ENCODE peak calls at places on chromosomes 11 and 22, in seven cellular contexts. One of them, this sample, is unnamed.

GRCh38 chr11:70619591-70619990 is 221.3 kb downstream of the CTTN start:
- DNase-seq in H1: no peak
- DNase-seq in H9: no peak
- DNase-seq in neuronal stem cell: no peak
- DNase-seq in trophoblast cell: no peak
- DNase-seq in mesendoderm: no peak
- DNase-seq in mesenchymal stem cell: no peak
- DNase-seq in this sample: no peak

GRCh38 chr11:77658213-77659013 is 20.8 kb upstream of the CLNS1A start:
- DNase-seq in neuronal stem cell: no peak
- DNase-seq in trophoblast cell: no peak
- DNase-seq in mesendoderm: no peak
- DNase-seq in H1: no peak
- DNase-seq in H9: no peak
- DNase-seq in mesenchymal stem cell: peak
- DNase-seq in this sample: peak

GRCh38 chr11:30479899-30480298 is 106.3 kb downstream of the MPPED2 start:
- DNase-seq in neuronal stem cell: peak
- DNase-seq in H9: no peak
- DNase-seq in mesendoderm: peak
- DNase-seq in H1: no peak
- DNase-seq in trophoblast cell: no peak
- DNase-seq in mesenchymal stem cell: peak
- DNase-seq in this sample: no peak

GRCh38 chr11:43907028-43907966 is 26.7 kb downstream of the ALKBH3 start:
- DNase-seq in H1: no peak
- DNase-seq in mesenchymal stem cell: no peak
- DNase-seq in trophoblast cell: no peak
- DNase-seq in mesendoderm: peak
- DNase-seq in neuronal stem cell: no peak
- DNase-seq in H9: no peak
- DNase-seq in this sample: no peak

GRCh38 chr11:132158091-132158490 is 787.7 kb downstream of the NTM start:
- DNase-seq in H1: peak
- DNase-seq in neuronal stem cell: no peak
- DNase-seq in mesendoderm: peak
- DNase-seq in mesenchymal stem cell: peak
- DNase-seq in trophoblast cell: no peak
- DNase-seq in H9: peak
- DNase-seq in this sample: peak

GRCh38 chr11:106959800-106960199 is 58.5 kb downstream of the GUCY1A2 start:
- DNase-seq in H9: no peak
- DNase-seq in H1: no peak
- DNase-seq in trophoblast cell: peak
- DNase-seq in neuronal stem cell: no peak
- DNase-seq in mesenchymal stem cell: peak
- DNase-seq in mesendoderm: peak
- DNase-seq in this sample: no peak

GRCh38 chr11:126317681-126318641 is 14.1 kb downstream of the DCPS start:
- DNase-seq in trophoblast cell: no peak
- DNase-seq in mesenchymal stem cell: peak
- DNase-seq in H1: no peak
- DNase-seq in mesendoderm: no peak
- DNase-seq in neuronal stem cell: no peak
- DNase-seq in H9: no peak
- DNase-seq in this sample: peak

GRCh38 chr11:5930614-5931013 is 11.4 kb upstream of the OR56A3 start:
- DNase-seq in H1: no peak
- DNase-seq in neuronal stem cell: no peak
- DNase-seq in trophoblast cell: no peak
- DNase-seq in H9: no peak
- DNase-seq in mesenchymal stem cell: no peak
- DNase-seq in mesendoderm: no peak
- DNase-seq in this sample: no peak

GRCh38 chr11:95835351-95835750 is 45.1 kb downstream of the CEP57 start:
- DNase-seq in neuronal stem cell: no peak
- DNase-seq in mesendoderm: no peak
- DNase-seq in trophoblast cell: no peak
- DNase-seq in H1: no peak
- DNase-seq in H9: no peak
- DNase-seq in mesenchymal stem cell: no peak
- DNase-seq in this sample: peak

GRCh38 chr22:37739611-37740049 is 42.8 kb downstream of the TRIOBP start:
- DNase-seq in H9: no peak
- DNase-seq in mesendoderm: no peak
- DNase-seq in neuronal stem cell: no peak
- DNase-seq in trophoblast cell: no peak
- DNase-seq in H1: no peak
- DNase-seq in mesenchymal stem cell: no peak
- DNase-seq in this sample: no peak

GRCh38 chr22:24146190-24146616 is 35.1 kb upstream of the SUSD2 start:
- DNase-seq in mesenchymal stem cell: peak
- DNase-seq in H9: peak
- DNase-seq in neuronal stem cell: no peak
- DNase-seq in trophoblast cell: no peak
- DNase-seq in mesendoderm: peak
- DNase-seq in H1: no peak
- DNase-seq in this sample: peak

GRCh38 chr22:35479359-35479758 is 61.3 kb upstream of the RASD2 start:
- DNase-seq in neuronal stem cell: no peak
- DNase-seq in H1: no peak
- DNase-seq in H9: peak
- DNase-seq in trophoblast cell: no peak
- DNase-seq in mesendoderm: no peak
- DNase-seq in mesenchymal stem cell: no peak
- DNase-seq in this sample: no peak

GRCh38 chr11:70244698-70245097 is 25.8 kb upstream of the PPFIA1 start:
- DNase-seq in neuronal stem cell: no peak
- DNase-seq in mesenchymal stem cell: peak
- DNase-seq in H9: no peak
- DNase-seq in H1: no peak
- DNase-seq in mesendoderm: no peak
- DNase-seq in trophoblast cell: peak
- DNase-seq in this sample: peak

GRCh38 chr11:77065878-77066228 is 918 bp upstream of the CAPN5 start:
- DNase-seq in mesendoderm: peak
- DNase-seq in neuronal stem cell: peak
- DNase-seq in H9: peak
- DNase-seq in mesenchymal stem cell: peak
- DNase-seq in trophoblast cell: no peak
- DNase-seq in H1: no peak
- DNase-seq in this sample: peak

GRCh38 chr11:33435201-33435600 is 178.0 kb downstream of the HIPK3 start:
- DNase-seq in neuronal stem cell: no peak
- DNase-seq in trophoblast cell: no peak
- DNase-seq in H1: no peak
- DNase-seq in mesendoderm: no peak
- DNase-seq in mesenchymal stem cell: no peak
- DNase-seq in H9: no peak
- DNase-seq in this sample: no peak
- H2BK120ac ChIP-seq in neuronal stem cell: no peak
- H2BK120ac ChIP-seq in trophoblast cell: no peak
- H2BK120ac ChIP-seq in H1: no peak
- H2BK120ac ChIP-seq in mesendoderm: no peak
- H2BK120ac ChIP-seq in mesenchymal stem cell: no peak
- H2BK120ac ChIP-seq in H9: no peak
- H2BK120ac ChIP-seq in this sample: no peak

DNA sequence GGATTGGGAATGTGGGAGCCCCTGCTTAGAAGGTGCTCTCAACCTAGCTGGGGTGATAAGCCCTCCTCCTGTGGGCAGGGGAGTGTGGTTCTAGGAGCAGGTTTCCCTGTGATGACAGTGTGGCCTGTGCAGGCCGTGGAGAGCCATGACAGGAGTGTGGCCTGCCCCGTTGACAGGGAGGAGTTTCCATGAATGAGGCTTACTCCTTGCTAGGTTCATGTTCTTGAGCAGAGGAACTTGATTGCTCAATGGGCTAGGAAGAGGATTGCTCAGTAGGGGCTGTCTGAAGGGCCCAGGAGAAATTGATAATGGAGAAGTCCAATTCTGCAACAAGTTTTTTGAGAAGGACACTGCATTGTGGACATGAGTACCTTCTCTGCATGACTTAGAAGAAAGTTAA is 92.0 kb downstream of the PPP6R3 start:
- DNase-seq in mesenchymal stem cell: no peak
- DNase-seq in H1: no peak
- DNase-seq in neuronal stem cell: no peak
- DNase-seq in trophoblast cell: no peak
- DNase-seq in mesendoderm: no peak
- DNase-seq in H9: no peak
- DNase-seq in this sample: no peak
- H2BK120ac ChIP-seq in mesenchymal stem cell: no peak
- H2BK120ac ChIP-seq in H1: no peak
- H2BK120ac ChIP-seq in neuronal stem cell: no peak
- H2BK120ac ChIP-seq in trophoblast cell: no peak
- H2BK120ac ChIP-seq in mesendoderm: no peak
- H2BK120ac ChIP-seq in H9: no peak
- H2BK120ac ChIP-seq in this sample: no peak

DNA sequence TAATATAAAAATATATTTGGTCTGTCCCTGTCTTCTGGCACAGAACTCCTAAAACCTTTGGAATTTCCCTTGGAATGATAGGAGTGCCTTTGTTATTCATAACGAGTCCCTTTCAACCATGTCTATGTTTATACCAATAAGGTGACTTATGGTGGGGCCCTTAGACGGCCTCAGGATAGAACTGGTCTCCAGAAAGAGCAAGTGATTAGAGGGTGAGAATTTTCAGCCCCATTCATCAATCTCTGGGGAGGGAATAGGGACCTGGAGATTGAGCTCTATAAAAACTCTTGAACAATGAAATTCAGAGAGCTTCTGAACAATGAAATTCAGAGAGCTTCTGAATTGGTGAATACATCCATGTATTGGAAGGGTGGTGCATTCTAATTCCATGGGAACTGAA is 18.4 kb upstream of the PICALM start:
- DNase-seq in H9: no peak
- DNase-seq in H1: no peak
- DNase-seq in mesendoderm: peak
- DNase-seq in trophoblast cell: no peak
- DNase-seq in mesenchymal stem cell: no peak
- DNase-seq in neuronal stem cell: no peak
- DNase-seq in this sample: no peak
- H2BK120ac ChIP-seq in H9: no peak
- H2BK120ac ChIP-seq in H1: no peak
- H2BK120ac ChIP-seq in mesendoderm: no peak
- H2BK120ac ChIP-seq in trophoblast cell: peak
- H2BK120ac ChIP-seq in mesenchymal stem cell: no peak
- H2BK120ac ChIP-seq in neuronal stem cell: no peak
- H2BK120ac ChIP-seq in this sample: peak

GRCh38 chr11:110752890-110753289 is 40.7 kb upstream of the ARHGAP20 start:
- DNase-seq in trophoblast cell: no peak
- DNase-seq in neuronal stem cell: no peak
- DNase-seq in mesenchymal stem cell: no peak
- DNase-seq in mesendoderm: no peak
- DNase-seq in H9: no peak
- DNase-seq in H1: no peak
- DNase-seq in this sample: no peak

GRCh38 chr11:110747531-110747930 is 35.3 kb upstream of the ARHGAP20 start:
- DNase-seq in H1: no peak
- DNase-seq in neuronal stem cell: no peak
- DNase-seq in mesenchymal stem cell: peak
- DNase-seq in trophoblast cell: no peak
- DNase-seq in H9: no peak
- DNase-seq in mesendoderm: no peak
- DNase-seq in this sample: no peak

GRCh38 chr11:110755961-110756360 is 43.7 kb upstream of the ARHGAP20 start:
- DNase-seq in trophoblast cell: no peak
- DNase-seq in neuronal stem cell: no peak
- DNase-seq in H9: no peak
- DNase-seq in mesenchymal stem cell: no peak
- DNase-seq in H1: no peak
- DNase-seq in mesendoderm: no peak
- DNase-seq in this sample: no peak

GRCh38 chr11:110750100-110750499 is 37.9 kb upstream of the ARHGAP20 start:
- DNase-seq in mesenchymal stem cell: no peak
- DNase-seq in neuronal stem cell: no peak
- DNase-seq in mesendoderm: no peak
- DNase-seq in trophoblast cell: no peak
- DNase-seq in H9: no peak
- DNase-seq in H1: no peak
- DNase-seq in this sample: no peak
- H2BK120ac ChIP-seq in mesenchymal stem cell: no peak
- H2BK120ac ChIP-seq in neuronal stem cell: no peak
- H2BK120ac ChIP-seq in mesendoderm: no peak
- H2BK120ac ChIP-seq in trophoblast cell: no peak
- H2BK120ac ChIP-seq in H9: no peak
- H2BK120ac ChIP-seq in H1: no peak
- H2BK120ac ChIP-seq in this sample: no peak

GRCh38 chr11:27998552-27998951 is 109.4 kb downstream of the KIF18A start:
- DNase-seq in H9: no peak
- DNase-seq in neuronal stem cell: no peak
- DNase-seq in mesenchymal stem cell: no peak
- DNase-seq in trophoblast cell: no peak
- DNase-seq in mesendoderm: no peak
- DNase-seq in H1: no peak
- DNase-seq in this sample: no peak
- H2BK120ac ChIP-seq in H9: no peak
- H2BK120ac ChIP-seq in neuronal stem cell: no peak
- H2BK120ac ChIP-seq in mesenchymal stem cell: no peak
- H2BK120ac ChIP-seq in trophoblast cell: no peak
- H2BK120ac ChIP-seq in mesendoderm: no peak
- H2BK120ac ChIP-seq in H1: no peak
- H2BK120ac ChIP-seq in this sample: no peak

GRCh38 chr11:129021295-129021694 is 78.6 kb upstream of the TP53AIP1 start:
- DNase-seq in mesenchymal stem cell: no peak
- DNase-seq in neuronal stem cell: no peak
- DNase-seq in mesendoderm: no peak
- DNase-seq in trophoblast cell: no peak
- DNase-seq in H9: no peak
- DNase-seq in H1: no peak
- DNase-seq in this sample: no peak

GRCh38 chr11:129013737-129014475 is 71.2 kb upstream of the TP53AIP1 start:
- DNase-seq in neuronal stem cell: no peak
- DNase-seq in H1: no peak
- DNase-seq in H9: no peak
- DNase-seq in trophoblast cell: no peak
- DNase-seq in mesendoderm: no peak
- DNase-seq in mesenchymal stem cell: no peak
- DNase-seq in this sample: no peak

GRCh38 chr11:129023968-129024676 is 81.5 kb upstream of the TP53AIP1 start:
- DNase-seq in trophoblast cell: peak
- DNase-seq in H9: peak
- DNase-seq in H1: peak
- DNase-seq in mesenchymal stem cell: no peak
- DNase-seq in neuronal stem cell: peak
- DNase-seq in mesendoderm: peak
- DNase-seq in this sample: peak

DNA sequence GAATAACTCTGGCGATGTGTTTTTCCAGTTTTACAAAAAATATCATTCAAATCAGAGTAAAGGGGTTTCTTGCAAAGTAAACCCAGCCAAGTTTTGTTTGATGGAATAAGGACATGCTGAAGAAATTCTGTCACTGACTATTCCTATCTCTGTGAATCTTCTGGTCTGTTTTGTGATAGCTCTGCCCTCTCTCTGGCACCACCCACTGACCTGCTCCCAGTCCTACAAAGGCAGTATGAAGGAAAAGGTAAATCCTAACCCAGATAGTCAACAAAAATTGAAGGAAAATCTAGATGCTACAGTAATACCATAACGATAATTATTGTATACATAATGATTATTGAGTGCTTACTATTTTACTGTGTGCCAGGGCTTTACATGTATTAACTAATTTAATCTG is 76.3 kb upstream of the TP53AIP1 start:
- DNase-seq in trophoblast cell: no peak
- DNase-seq in mesenchymal stem cell: no peak
- DNase-seq in H9: no peak
- DNase-seq in mesendoderm: peak
- DNase-seq in H1: no peak
- DNase-seq in neuronal stem cell: no peak
- DNase-seq in this sample: no peak
- H2BK120ac ChIP-seq in trophoblast cell: no peak
- H2BK120ac ChIP-seq in mesenchymal stem cell: no peak
- H2BK120ac ChIP-seq in H9: no peak
- H2BK120ac ChIP-seq in mesendoderm: no peak
- H2BK120ac ChIP-seq in H1: no peak
- H2BK120ac ChIP-seq in neuronal stem cell: no peak
- H2BK120ac ChIP-seq in this sample: no peak